ENCODE peak calls at places on chromosome 16, in eight cellular contexts. C is lung, K is fibroblast of mammary gland, F is GM12878, Y is IMR-90, D is tibial nerve, I is transverse colon, G is upper lobe of right lung. O is an unnamed sample.

GRCh38 chr16:80739523-80739922 is 64.9 kb downstream of the CDYL2 start:
- DNase-seq in F (no peak), K (no peak), Y (no peak), I (no peak), D (no peak), C (no peak), G (no peak), O (no peak)

GRCh38 chr16:81155769-81156168 is 59.6 kb upstream of the GCSH start:
- DNase-seq in D (no peak), G (no peak), K (no peak), Y (no peak), I (no peak), C (no peak), F (no peak), O (no peak)

GRCh38 chr16:62692685-62693084 is 656.4 kb upstream of the CDH8 start:
- DNase-seq in Y (no peak), C (no peak), F (peak; percentile 34), K (no peak), G (no peak), I (no peak), D (no peak), O (no peak)

GRCh38 chr16:25013751-25014499 is 1.2 kb downstream of the ARHGAP17 start:
- DNase-seq in G (no peak), Y (no peak), D (no peak), K (no peak), C (no peak), F (peak; percentile 80), I (no peak), O (no peak)

GRCh38 chr16:50802000-50802399 is 60.1 kb downstream of the CYLD start:
- DNase-seq in C (no peak), K (peak; percentile 49), F (no peak), Y (peak; percentile 81), I (no peak), D (no peak), G (no peak), O (no peak)

GRCh38 chr16:23061669-23062068 is 87.6 kb downstream of the USP31 start:
- DNase-seq in I (no peak), G (no peak), C (no peak), D (no peak), Y (peak; percentile 43), F (no peak), K (no peak), O (no peak)

GRCh38 chr16:10121496-10121895 is 60.7 kb downstream of the GRIN2A start:
- DNase-seq in K (peak; percentile 78), F (no peak), Y (peak; percentile 5), C (no peak), D (no peak), G (no peak), I (no peak), O (no peak)

GRCh38 chr16:85649411-85649977 is 36.4 kb downstream of the GSE1 start:
- DNase-seq in G (no peak), K (no peak), F (no peak), C (no peak), I (no peak), Y (no peak), D (no peak), O (no peak)

GRCh38 chr16:82892327-82892726 is 265.6 kb downstream of the CDH13 start:
- DNase-seq in K (no peak), D (no peak), G (no peak), C (no peak), F (no peak), I (no peak), Y (no peak), O (no peak)

GRCh38 chr16:69396187-69397061 is 10.6 kb upstream of the TERF2 start:
- DNase-seq in C (peak; percentile 81), F (peak; percentile 45), G (no peak), I (peak; percentile 83), Y (peak; percentile 96), D (peak; percentile 94), K (peak; percentile 97), O (peak; percentile 91)

GRCh38 chr16:30163538-30163937 is 19.9 kb upstream of the CORO1A start:
- DNase-seq in F (no peak), I (no peak), D (no peak), G (no peak), C (no peak), Y (no peak), K (no peak), O (no peak)

GRCh38 chr16:25033852-25034251 is 18.7 kb upstream of the ARHGAP17 start:
- DNase-seq in F (no peak), I (no peak), C (peak; percentile 66), G (no peak), K (peak; percentile 74), D (no peak), Y (peak; percentile 83), O (no peak)

GRCh38 chr16:48814994-48815393 is 205.0 kb upstream of the N4BP1 start:
- DNase-seq in G (no peak), F (no peak), C (peak; percentile 7), Y (no peak), I (no peak), K (no peak), D (no peak), O (no peak)

GRCh38 chr16:49883111-49883829 is 27.4 kb upstream of the ZNF423 start:
- DNase-seq in F (no peak), Y (no peak), K (no peak), I (no peak), G (no peak), D (no peak), C (no peak), O (no peak)

GRCh38 chr16:72847187-72848044 is 200.5 kb downstream of the ZFHX3 start:
- DNase-seq in F (no peak), Y (peak; percentile 36), K (peak; percentile 38), G (no peak), C (no peak), I (no peak), D (no peak), O (no peak)

GRCh38 chr16:67163164-67163902 is 1.2 kb upstream of the HSF4 start:
- DNase-seq in G (no peak), I (no peak), K (no peak), Y (peak; percentile 35), F (no peak), C (no peak), D (peak; percentile 16), O (no peak)

GRCh38 chr16:31874354-31875111 is 926 bp downstream of the ZNF267 start:
- DNase-seq in Y (peak; percentile 55), G (no peak), D (no peak), I (no peak), F (peak; percentile 82), C (no peak), K (peak; percentile 69), O (no peak)

GRCh38 chr16:89395150-89396142 is 94.9 kb downstream of the ANKRD11 start:
- DNase-seq in D (peak; percentile 96), K (peak; percentile 99), Y (peak; percentile 98), F (no peak), I (peak; percentile 87), C (peak; percentile 91), G (peak; percentile 85), O (peak; percentile 99)

GRCh38 chr16:6492742-6493141 is 839.9 kb upstream of the RBFOX1 start:
- DNase-seq in F (no peak), D (no peak), C (no peak), G (no peak), I (no peak), Y (no peak), K (no peak), O (no peak)

GRCh38 chr16:6493555-6493954 is 839.1 kb upstream of the RBFOX1 start:
- DNase-seq in I (no peak), G (no peak), K (no peak), Y (no peak), C (no peak), D (no peak), F (no peak), O (no peak)

DNA sequence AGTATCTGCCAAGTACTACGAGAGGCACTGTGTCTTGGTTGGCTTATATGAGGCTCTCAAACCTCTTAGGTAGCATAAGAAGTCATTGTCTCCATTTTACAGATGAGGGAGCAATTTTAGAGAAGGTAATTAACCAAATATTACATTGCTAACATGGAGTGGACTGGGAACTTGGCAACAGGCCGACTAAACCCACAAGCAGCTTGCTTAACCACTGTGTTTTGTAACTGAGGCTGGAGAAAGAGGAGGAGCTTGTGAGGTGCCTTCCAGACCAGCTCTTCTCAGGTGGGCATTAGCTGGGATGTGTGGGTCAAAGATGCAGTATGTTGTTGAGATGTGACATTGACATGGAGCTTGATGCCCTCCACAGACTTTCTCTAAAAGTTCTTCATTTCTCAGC is 835.6 kb upstream of the RBFOX1 start:
- DNase-seq in Y (no peak), G (no peak), D (no peak), C (no peak), F (no peak), K (no peak), I (no peak), O (no peak)
- TF ChIP-seq CTCF in Y (no peak), G (no peak), D (no peak), C (no peak), F (no peak), K (no peak), I (no peak), O (no peak)

DNA sequence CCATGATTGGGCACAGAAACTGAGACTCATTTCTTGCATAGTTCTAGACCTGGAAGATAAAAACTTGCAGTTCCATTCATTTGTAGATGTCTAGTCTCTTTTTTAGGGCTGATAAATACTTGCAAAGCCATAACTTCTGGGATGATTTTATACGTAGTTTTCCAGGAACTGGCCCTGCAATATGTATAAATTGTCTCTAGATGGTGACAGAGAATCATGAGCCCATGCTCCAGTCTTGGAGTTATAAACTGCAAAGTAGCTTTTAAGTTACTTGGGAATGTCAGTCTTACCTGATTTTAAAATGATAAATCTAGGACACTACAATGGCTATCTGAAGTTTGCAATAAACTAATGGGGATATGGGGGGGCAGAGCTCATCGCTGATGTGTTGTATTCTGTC is 3.0 kb upstream of the ADAMTS18 start:
- DNase-seq in C (no peak), G (no peak), D (no peak), I (no peak), F (no peak), Y (no peak), K (peak; percentile 25), O (peak; percentile 27)
- TF ChIP-seq CTCF in C (no peak), G (no peak), D (no peak), I (no peak), F (no peak), Y (no peak), K (peak; percentile 33), O (peak; percentile 65)

DNA sequence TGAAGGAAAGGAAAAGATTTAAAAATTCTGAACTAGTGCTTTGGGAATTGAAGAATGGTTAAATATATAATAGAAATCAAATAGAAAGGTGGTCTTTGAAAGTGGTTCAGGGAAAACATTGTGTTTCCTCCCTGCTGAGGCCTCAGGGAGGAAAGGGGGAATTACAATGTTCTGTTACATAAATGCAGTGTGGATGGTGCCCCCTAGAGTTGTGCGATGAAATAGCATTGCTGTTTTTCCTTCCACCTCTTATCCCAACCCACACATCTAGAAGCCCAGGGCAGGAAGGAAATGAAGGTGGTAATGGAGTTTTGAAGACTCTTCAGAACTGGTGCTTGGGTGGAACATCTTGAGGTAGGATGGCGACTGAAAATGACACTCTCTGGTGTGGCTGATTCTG is 6.4 kb upstream of the TOX3 start:
- DNase-seq in C (no peak), G (no peak), K (no peak), Y (no peak), I (no peak), F (no peak), D (no peak), O (no peak)
- TF ChIP-seq CTCF in C (no peak), G (no peak), K (no peak), Y (no peak), I (peak; percentile 34), F (no peak), D (no peak), O (no peak)

GRCh38 chr16:27109666-27110523 is 43.2 kb downstream of the C16orf82 start:
- DNase-seq in I (peak; percentile 90), D (peak; percentile 60), Y (peak; percentile 47), C (peak; percentile 58), K (peak; percentile 60), G (peak; percentile 81), F (no peak), O (peak; percentile 29)
- TF ChIP-seq CTCF in I (peak; percentile 88), D (peak; percentile 90), Y (peak; percentile 91), C (peak; percentile 57), K (peak; percentile 58), G (peak; percentile 88), F (peak; percentile 70), O (peak; percentile 64)

O was measured in AG09319.